ENCODE peak calls at places on chromosomes 13 and 19, in six cellular contexts. One of them, this sample, is unnamed.

GRCh38 chr13:112796190-112796915 is 106.5 kb downstream of the ATP11A start:
- DNase-seq in dorsolateral prefrontal cortex: no peak
- DNase-seq in esophagus squamous epithelium: no peak
- DNase-seq in astrocyte: no peak
- DNase-seq in colonic mucosa: no peak
- DNase-seq in mesendoderm: no peak
- DNase-seq in this sample: no peak

GRCh38 chr13:26971990-26972888 is 199.4 kb downstream of the USP12 start:
- DNase-seq in dorsolateral prefrontal cortex: no peak
- DNase-seq in esophagus squamous epithelium: no peak
- DNase-seq in astrocyte: peak
- DNase-seq in colonic mucosa: peak
- DNase-seq in mesendoderm: peak
- DNase-seq in this sample: peak

GRCh38 chr13:44764334-44764733 is 188.2 kb upstream of the TSC22D1 start:
- DNase-seq in dorsolateral prefrontal cortex: no peak
- DNase-seq in esophagus squamous epithelium: no peak
- DNase-seq in astrocyte: no peak
- DNase-seq in colonic mucosa: peak
- DNase-seq in mesendoderm: no peak
- DNase-seq in this sample: peak

GRCh38 chr13:100511422-100511821 is 77.2 kb downstream of the GGACT start:
- DNase-seq in dorsolateral prefrontal cortex: no peak
- DNase-seq in esophagus squamous epithelium: no peak
- DNase-seq in astrocyte: no peak
- DNase-seq in colonic mucosa: no peak
- DNase-seq in mesendoderm: no peak
- DNase-seq in this sample: no peak

GRCh38 chr19:10424011-10424637 is 3.8 kb downstream of the PDE4A start:
- DNase-seq in dorsolateral prefrontal cortex: peak
- DNase-seq in esophagus squamous epithelium: no peak
- DNase-seq in astrocyte: peak
- DNase-seq in colonic mucosa: peak
- DNase-seq in mesendoderm: peak
- DNase-seq in this sample: peak

GRCh38 chr13:46687810-46688209 is 109.2 kb downstream of the ESD start:
- DNase-seq in dorsolateral prefrontal cortex: no peak
- DNase-seq in esophagus squamous epithelium: no peak
- DNase-seq in astrocyte: peak
- DNase-seq in colonic mucosa: no peak
- DNase-seq in mesendoderm: peak
- DNase-seq in this sample: peak

GRCh38 chr13:66992183-66992582 is 238.0 kb downstream of the PCDH9 start:
- DNase-seq in dorsolateral prefrontal cortex: no peak
- DNase-seq in esophagus squamous epithelium: no peak
- DNase-seq in astrocyte: peak
- DNase-seq in colonic mucosa: no peak
- DNase-seq in mesendoderm: no peak
- DNase-seq in this sample: no peak

GRCh38 chr13:103000157-103000556 is 66.1 kb downstream of the SLC10A2 start:
- DNase-seq in dorsolateral prefrontal cortex: no peak
- DNase-seq in esophagus squamous epithelium: no peak
- DNase-seq in astrocyte: no peak
- DNase-seq in colonic mucosa: no peak
- DNase-seq in mesendoderm: no peak
- DNase-seq in this sample: no peak

GRCh38 chr13:101523732-101524131 is 71.3 kb downstream of the ITGBL1 start:
- DNase-seq in dorsolateral prefrontal cortex: no peak
- DNase-seq in esophagus squamous epithelium: no peak
- DNase-seq in astrocyte: peak
- DNase-seq in colonic mucosa: no peak
- DNase-seq in mesendoderm: no peak
- DNase-seq in this sample: no peak

GRCh38 chr13:41196620-41197019 is 2.3 kb upstream of the KBTBD7 start:
- DNase-seq in dorsolateral prefrontal cortex: no peak
- DNase-seq in esophagus squamous epithelium: no peak
- DNase-seq in astrocyte: no peak
- DNase-seq in colonic mucosa: no peak
- DNase-seq in mesendoderm: peak
- DNase-seq in this sample: peak

GRCh38 chr13:71886880-71887279 is 19.9 kb upstream of the DACH1 start:
- DNase-seq in dorsolateral prefrontal cortex: no peak
- DNase-seq in esophagus squamous epithelium: no peak
- DNase-seq in astrocyte: no peak
- DNase-seq in colonic mucosa: no peak
- DNase-seq in mesendoderm: no peak
- DNase-seq in this sample: no peak

GRCh38 chr19:488505-489417 is 7.5 kb upstream of the MADCAM1 start:
- DNase-seq in dorsolateral prefrontal cortex: peak
- DNase-seq in esophagus squamous epithelium: peak
- DNase-seq in astrocyte: peak
- DNase-seq in colonic mucosa: peak
- DNase-seq in mesendoderm: peak
- DNase-seq in this sample: peak

DNA sequence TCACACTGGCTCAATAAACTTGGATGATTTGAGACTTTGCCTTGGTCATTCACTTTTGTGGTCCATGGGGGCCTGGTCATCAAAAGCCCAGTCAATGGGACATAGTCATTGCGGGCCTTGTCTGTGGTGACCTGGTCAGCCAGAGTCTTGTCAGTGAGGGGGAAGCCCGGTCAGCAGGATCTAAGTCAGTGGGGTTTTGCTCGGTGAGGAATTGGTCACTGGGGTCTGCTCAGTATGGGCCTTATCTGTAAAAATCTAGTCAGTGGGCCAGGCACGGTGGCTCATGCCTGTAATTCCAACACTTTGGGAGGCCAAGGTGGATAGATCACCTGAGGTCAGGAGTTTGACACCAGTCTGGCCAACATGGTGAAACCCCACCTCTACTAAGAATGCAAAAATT is 63.7 kb upstream of the TPM4 start:
- DNase-seq in dorsolateral prefrontal cortex: no peak
- DNase-seq in esophagus squamous epithelium: no peak
- DNase-seq in astrocyte: no peak
- DNase-seq in colonic mucosa: no peak
- DNase-seq in mesendoderm: no peak
- DNase-seq in this sample: no peak
- H3K27ac ChIP-seq in dorsolateral prefrontal cortex: no peak
- H3K27ac ChIP-seq in esophagus squamous epithelium: no peak
- H3K27ac ChIP-seq in astrocyte: no peak
- H3K27ac ChIP-seq in colonic mucosa: no peak
- H3K27ac ChIP-seq in mesendoderm: no peak
- H3K27ac ChIP-seq in this sample: no peak

DNA sequence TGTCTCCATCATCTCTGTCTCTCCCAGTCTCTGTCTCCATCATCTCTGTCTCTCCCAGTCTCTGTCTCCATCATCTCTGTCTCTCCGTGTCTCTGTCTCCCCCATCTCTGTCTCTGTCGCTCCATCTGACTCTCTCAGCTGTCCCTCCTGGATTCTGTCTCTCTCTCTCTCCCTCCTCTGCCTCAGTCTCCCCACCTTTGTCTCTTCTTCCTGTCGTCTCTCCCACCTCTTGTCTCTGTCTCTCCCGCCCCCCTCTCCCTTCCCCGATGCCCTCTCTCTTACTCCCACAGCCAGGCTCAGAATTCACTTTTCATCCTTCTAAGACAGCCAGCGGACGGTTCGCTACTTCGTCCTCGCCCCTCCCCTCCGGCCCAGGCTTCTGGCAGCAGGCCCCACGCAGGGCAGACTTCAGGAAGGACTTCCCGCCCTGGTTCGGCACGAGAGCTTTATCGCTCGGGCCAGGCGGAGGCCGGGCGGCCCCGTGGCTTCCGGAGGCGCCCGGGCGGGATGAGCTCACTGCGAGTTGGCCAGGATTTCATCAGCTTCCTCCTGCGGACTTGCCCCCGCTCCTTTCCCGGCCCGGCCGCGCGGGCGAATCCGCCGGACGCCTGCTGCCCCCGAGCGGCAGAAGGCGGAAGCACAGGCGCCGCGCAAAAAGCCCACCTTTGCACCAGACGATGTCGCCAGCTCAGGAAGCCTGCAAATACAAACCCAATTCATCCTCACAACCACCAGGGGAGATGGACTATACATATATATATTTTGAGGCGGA is 12.4 kb upstream of the CCDC9 start:
- DNase-seq in dorsolateral prefrontal cortex: peak
- DNase-seq in esophagus squamous epithelium: no peak
- DNase-seq in astrocyte: peak
- DNase-seq in colonic mucosa: peak
- DNase-seq in mesendoderm: peak
- DNase-seq in this sample: peak
- H3K27ac ChIP-seq in dorsolateral prefrontal cortex: peak
- H3K27ac ChIP-seq in esophagus squamous epithelium: peak
- H3K27ac ChIP-seq in astrocyte: peak
- H3K27ac ChIP-seq in colonic mucosa: peak
- H3K27ac ChIP-seq in mesendoderm: peak
- H3K27ac ChIP-seq in this sample: peak

DNA sequence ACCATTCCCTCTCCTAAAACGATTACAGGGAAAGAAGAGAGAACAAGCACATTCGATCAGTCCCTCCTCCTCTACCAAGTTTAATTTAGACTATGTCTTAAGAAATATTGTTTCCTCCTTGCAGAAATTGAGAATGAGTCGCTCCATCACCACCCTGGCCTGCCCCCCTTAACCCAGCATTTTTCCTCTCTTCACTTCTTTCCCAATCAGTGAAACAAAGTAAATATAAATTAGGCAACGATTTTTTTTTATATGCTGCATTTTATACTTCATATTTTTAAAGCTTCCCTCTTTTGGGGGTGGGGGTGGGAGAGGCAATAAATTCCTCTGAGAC is 300.0 kb downstream of the SPRY2 start:
- DNase-seq in dorsolateral prefrontal cortex: no peak
- DNase-seq in esophagus squamous epithelium: no peak
- DNase-seq in astrocyte: no peak
- DNase-seq in colonic mucosa: no peak
- DNase-seq in mesendoderm: no peak
- DNase-seq in this sample: no peak
- H3K27ac ChIP-seq in dorsolateral prefrontal cortex: no peak
- H3K27ac ChIP-seq in esophagus squamous epithelium: no peak
- H3K27ac ChIP-seq in astrocyte: peak
- H3K27ac ChIP-seq in colonic mucosa: no peak
- H3K27ac ChIP-seq in mesendoderm: no peak
- H3K27ac ChIP-seq in this sample: no peak

GRCh38 chr19:23698711-23699520 is 11.9 kb upstream of the ZNF675 start:
- DNase-seq in dorsolateral prefrontal cortex: no peak
- DNase-seq in esophagus squamous epithelium: no peak
- DNase-seq in astrocyte: no peak
- DNase-seq in colonic mucosa: peak
- DNase-seq in mesendoderm: peak
- DNase-seq in this sample: peak

DNA sequence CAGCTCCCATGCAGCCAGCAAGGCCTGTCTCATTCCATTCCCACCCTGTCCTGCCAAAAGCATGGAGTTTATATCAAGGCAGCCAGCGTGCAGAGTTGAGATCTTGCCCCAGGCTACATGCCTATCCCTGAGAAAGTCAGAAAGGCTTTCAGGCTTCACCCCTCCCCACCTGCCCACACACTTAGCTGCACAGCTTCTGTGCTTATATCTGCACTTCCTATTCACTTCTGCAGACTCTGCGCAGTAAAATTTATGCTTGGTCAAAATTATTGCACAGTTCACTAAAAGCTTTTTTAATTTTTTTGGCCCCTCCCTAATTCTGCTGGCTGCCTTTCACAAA is 12.5 kb upstream of the ZNF675 start:
- DNase-seq in dorsolateral prefrontal cortex: no peak
- DNase-seq in esophagus squamous epithelium: no peak
- DNase-seq in astrocyte: no peak
- DNase-seq in colonic mucosa: no peak
- DNase-seq in mesendoderm: peak
- DNase-seq in this sample: no peak
- H3K27ac ChIP-seq in dorsolateral prefrontal cortex: no peak
- H3K27ac ChIP-seq in esophagus squamous epithelium: peak
- H3K27ac ChIP-seq in astrocyte: no peak
- H3K27ac ChIP-seq in colonic mucosa: no peak
- H3K27ac ChIP-seq in mesendoderm: no peak
- H3K27ac ChIP-seq in this sample: no peak